ENCODE peak calls at places on chromosomes 7 and 10, in eight cellular contexts. Z is AG08395; C is ascending aorta; D is GM23248; R is stimulated activated CD4-positive, alpha-beta T cell treated with anti-CD3 and anti-CD28 coated beads, Interleukin-4, amount 100 ng/mL, for 24 hours; K is activated gamma-delta T cell treated with anti-CD3 and anti-CD28 coated beads, Interleukin-2, amount 50 U/mL, for 16 hours; S is endothelial cell; X is neural progenitor cell. A is an unnamed sample.

GRCh38 chr10:78811174-78811573 is 257.6 kb upstream of the ZMIZ1 start:
- DNase-seq in Z (no peak), C (no peak), D (peak; percentile 33), R (no peak), K (no peak), S (no peak), X (no peak), A (no peak)

GRCh38 chr7:101441890-101442289 is 79.2 kb downstream of the COL26A1 start:
- DNase-seq in Z (no peak), C (no peak), D (no peak), R (no peak), K (no peak), S (no peak), X (no peak), A (no peak)

GRCh38 chr7:80499350-80499955 is 12.4 kb downstream of the GNAT3 start:
- DNase-seq in Z (no peak), C (no peak), D (peak; percentile 95), R (no peak), K (no peak), S (no peak), X (no peak), A (peak; percentile 2)

GRCh38 chr7:3574386-3574785 is 273.3 kb downstream of the SDK1 start:
- DNase-seq in Z (no peak), C (no peak), D (no peak), R (no peak), K (no peak), S (no peak), X (no peak), A (no peak)

GRCh38 chr7:89042963-89043362 is 247.4 kb upstream of the TEX47 start:
- DNase-seq in Z (no peak), C (no peak), D (no peak), R (no peak), K (no peak), S (no peak), X (no peak), A (no peak)

GRCh38 chr10:101047961-101048892 is 13.6 kb upstream of the KAZALD1 start:
- DNase-seq in Z (no peak), C (no peak), D (no peak), R (no peak), K (no peak), S (no peak), X (peak; percentile 57), A (no peak)

GRCh38 chr7:44969701-44970494 is 8.9 kb downstream of the MYO1G start:
- DNase-seq in Z (no peak), C (peak; percentile 42), D (no peak), R (no peak), K (no peak), S (no peak), X (no peak), A (no peak)

GRCh38 chr7:23246540-23246939 is at the start of gene GPNMB:
- DNase-seq in Z (peak; percentile 91), C (peak; percentile 74), D (peak; percentile 95), R (no peak), K (no peak), S (no peak), X (no peak), A (no peak)

GRCh38 chr7:111495173-111495572 is 67.1 kb downstream of the IMMP2L start:
- DNase-seq in Z (no peak), C (no peak), D (no peak), R (no peak), K (no peak), S (no peak), X (no peak), A (no peak)

GRCh38 chr7:157000741-157001653 is 9.5 kb downstream of the MNX1 start:
- DNase-seq in Z (no peak), C (no peak), D (no peak), R (no peak), K (no peak), S (no peak), X (peak; percentile 38), A (no peak)

GRCh38 chr7:143492043-143492471 is 14.4 kb downstream of the TAS2R41 start:
- DNase-seq in Z (peak; percentile 73), C (no peak), D (peak; percentile 91), R (no peak), K (no peak), S (no peak), X (no peak), A (peak; percentile 47)

GRCh38 chr10:86944907-86945306 is 12.5 kb downstream of the MMRN2 start:
- DNase-seq in Z (no peak), C (peak; percentile 54), D (no peak), R (no peak), K (no peak), S (no peak), X (no peak), A (no peak)

GRCh38 chr7:35185908-35186731 is 67.8 kb downstream of the TBX20 start:
- DNase-seq in Z (peak; percentile 1), C (no peak), D (peak; percentile 19), R (no peak), K (no peak), S (peak; percentile 51), X (peak; percentile 74), A (peak; percentile 29)

GRCh38 chr10:121165276-121165675 is 314.1 kb downstream of the WDR11 start:
- DNase-seq in Z (peak; percentile 9), C (no peak), D (no peak), R (no peak), K (no peak), S (no peak), X (no peak), A (no peak)

GRCh38 chr10:75431180-75432111 is at the start of gene LRMDA:
- DNase-seq in Z (peak; percentile 41), C (peak; percentile 71), D (peak; percentile 53), R (no peak), K (no peak), S (peak; percentile 54), X (peak; percentile 65), A (no peak)

GRCh38 chr10:113780681-113781250 is 29.3 kb downstream of the PLEKHS1 start:
- DNase-seq in Z (no peak), C (no peak), D (no peak), R (no peak), K (no peak), S (no peak), X (no peak), A (no peak)

GRCh38 chr7:27236053-27236410 is 6.6 kb upstream of the EVX1 start:
- DNase-seq in Z (no peak), C (no peak), D (no peak), R (no peak), K (no peak), S (no peak), X (peak; percentile 41), A (no peak)

GRCh38 chr7:139108256-139109187 is 998 bp downstream of the ZC3HAV1 start:
- DNase-seq in Z (peak; percentile 18), C (peak; percentile 71), D (peak; percentile 55), R (no peak), K (no peak), S (peak; percentile 23), X (peak; percentile 66), A (peak; percentile 42)

GRCh38 chr10:129725482-129725881 is 238.6 kb downstream of the EBF3 start:
- DNase-seq in Z (no peak), C (no peak), D (no peak), R (no peak), K (no peak), S (no peak), X (no peak), A (no peak)

GRCh38 chr10:124565565-124566221 is 104.1 kb downstream of the LHPP start:
- DNase-seq in Z (no peak), C (no peak), D (no peak), R (no peak), K (no peak), S (peak; percentile 54), X (peak; percentile 72), A (no peak)

GRCh38 chr7:112103246-112103645 is 103.0 kb downstream of the DOCK4 start:
- DNase-seq in Z (no peak), C (no peak), D (no peak), R (no peak), K (no peak), S (no peak), X (no peak), A (no peak)

GRCh38 chr10:111298031-111298430 is 221.2 kb downstream of the ADRA2A start:
- DNase-seq in Z (no peak), C (no peak), D (no peak), R (no peak), K (no peak), S (no peak), X (no peak), A (no peak)

GRCh38 chr7:49852619-49853462 is 79.4 kb downstream of the VWC2 start:
- DNase-seq in Z (peak; percentile 54), C (no peak), D (peak; percentile 74), R (no peak), K (no peak), S (peak; percentile 71), X (peak; percentile 77), A (peak; percentile 49)

GRCh38 chr7:70405241-70405640 is 726.7 kb upstream of the GALNT17 start:
- DNase-seq in Z (no peak), C (no peak), D (no peak), R (no peak), K (no peak), S (no peak), X (no peak), A (no peak)

GRCh38 chr10:68826764-68827591 is at the start of gene STOX1:
- DNase-seq in Z (peak; percentile 65), C (no peak), D (peak; percentile 68), R (peak; percentile 63), K (peak; percentile 9), S (peak; percentile 62), X (peak; percentile 91), A (peak; percentile 56)

GRCh38 chr7:50632561-50633413 is 67.6 kb upstream of the DDC start:
- DNase-seq in Z (peak; percentile 58), C (no peak), D (peak; percentile 62), R (peak; percentile 65), K (peak; percentile 36), S (peak; percentile 65), X (peak; percentile 74), A (peak; percentile 60)

GRCh38 chr10:130751851-130752250 is 559.7 kb downstream of the TCERG1L start:
- DNase-seq in Z (no peak), C (peak; percentile 25), D (no peak), R (no peak), K (no peak), S (no peak), X (no peak), A (no peak)

GRCh38 chr10:12419279-12419847 is 70.0 kb downstream of the CAMK1D start:
- DNase-seq in Z (peak; percentile 90), C (peak; percentile 88), D (peak; percentile 98), R (peak; percentile 82), K (peak; percentile 37), S (no peak), X (no peak), A (peak; percentile 74)

A was measured in hepatic stellate cell.